ENCODE peak calls at places on chromosomes 11 and 22, in six cellular contexts. Y, S, G, T, A and L are unnamed samples. For H3K4me1, the result is how much of the 10 kb centered on the place peaks cover.

GRCh38 chr22:43203471-43203981 is 16.6 kb upstream of the TTLL12 start:
- DNase-seq in Y (no peak), S (no peak), G (peak), T (peak), A (no peak), L (no peak)

GRCh38 chr22:38921126-38921525 is 36.3 kb upstream of the APOBEC3A start:
- DNase-seq in Y (no peak), S (no peak), G (no peak), T (peak), A (no peak), L (no peak)

GRCh38 chr11:131924446-131925240 is 554.2 kb downstream of the NTM start:
- DNase-seq in Y (no peak), S (no peak), G (no peak), T (no peak), A (no peak), L (no peak)

GRCh38 chr22:38187413-38188212 is 6.0 kb upstream of the PLA2G6 start:
- DNase-seq in Y (no peak), S (no peak), G (no peak), T (no peak), A (no peak), L (no peak)

GRCh38 chr11:15286465-15286864 is 171.7 kb downstream of the INSC start:
- DNase-seq in Y (no peak), S (no peak), G (no peak), T (no peak), A (no peak), L (no peak)

GRCh38 chr11:100442017-100442416 is 245.1 kb upstream of the ARHGAP42 start:
- DNase-seq in Y (no peak), S (no peak), G (no peak), T (no peak), A (no peak), L (no peak)

GRCh38 chr11:103618532-103618931 is 417.9 kb upstream of the DDI1 start:
- DNase-seq in Y (no peak), S (no peak), G (no peak), T (no peak), A (no peak), L (no peak)

GRCh38 chr11:79940976-79941735 is 500.3 kb upstream of the TENM4 start:
- DNase-seq in Y (no peak), S (no peak), G (no peak), T (no peak), A (no peak), L (no peak)

GRCh38 chr22:46583571-46583970 is 36.6 kb upstream of the GRAMD4 start:
- DNase-seq in Y (no peak), S (no peak), G (peak), T (peak), A (peak), L (no peak)

GRCh38 chr11:78094250-78094649 is 14.6 kb upstream of the NDUFC2 start:
- DNase-seq in Y (no peak), S (no peak), G (no peak), T (no peak), A (no peak), L (no peak)

GRCh38 chr22:32202161-32202538 is 2.7 kb downstream of the RFPL2 start:
- DNase-seq in Y (no peak), S (no peak), G (no peak), T (no peak), A (no peak), L (no peak)

GRCh38 chr11:1500466-1501420 is 14.2 kb upstream of the MOB2 start:
- DNase-seq in Y (no peak), S (no peak), G (peak), T (peak), A (no peak), L (no peak)

GRCh38 chr11:111733655-111734088 is 32.5 kb downstream of the PPP2R1B start:
- DNase-seq in Y (no peak), S (no peak), G (no peak), T (peak), A (no peak), L (no peak)
- H3K4me1 ChIP-seq in Y (half or more), S (half or more), G (half or more), T (half or more), A (under half), L (under half)

GRCh38 chr11:48106166-48106565 is 110.4 kb upstream of the OR4B1 start:
- DNase-seq in Y (no peak), S (no peak), G (no peak), T (no peak), A (no peak), L (no peak)

GRCh38 chr11:48109046-48109666 is 107.5 kb upstream of the OR4B1 start:
- DNase-seq in Y (no peak), S (no peak), G (no peak), T (no peak), A (no peak), L (no peak)

GRCh38 chr11:48105096-48105990 is 111.3 kb upstream of the OR4B1 start:
- DNase-seq in Y (no peak), S (no peak), G (no peak), T (no peak), A (no peak), L (no peak)

GRCh38 chr11:48108231-48109045 is 108.2 kb upstream of the OR4B1 start:
- DNase-seq in Y (no peak), S (no peak), G (no peak), T (no peak), A (no peak), L (no peak)

GRCh38 chr11:48107188-48107704 is 109.4 kb upstream of the OR4B1 start:
- DNase-seq in Y (no peak), S (no peak), G (no peak), T (no peak), A (no peak), L (no peak)
- H3K4me1 ChIP-seq in Y (under half), S (under half), G (half or more), T (under half), A (under half), L (under half)

GRCh38 chr11:8839957-8840945 is 70.7 kb upstream of the AKIP1 start:
- DNase-seq in Y (peak), S (no peak), G (no peak), T (no peak), A (no peak), L (no peak)
- H3K4me1 ChIP-seq in Y (under half), S (under half), G (under half), T (under half), A (under half), L (under half)

GRCh38 chr11:65790104-65790901 is 3.4 kb downstream of the OVOL1 start:
- DNase-seq in Y (no peak), S (no peak), G (no peak), T (peak), A (no peak), L (no peak)
- H3K4me1 ChIP-seq in Y (under half), S (under half), G (under half), T (under half), A (under half), L (under half)

DNA sequence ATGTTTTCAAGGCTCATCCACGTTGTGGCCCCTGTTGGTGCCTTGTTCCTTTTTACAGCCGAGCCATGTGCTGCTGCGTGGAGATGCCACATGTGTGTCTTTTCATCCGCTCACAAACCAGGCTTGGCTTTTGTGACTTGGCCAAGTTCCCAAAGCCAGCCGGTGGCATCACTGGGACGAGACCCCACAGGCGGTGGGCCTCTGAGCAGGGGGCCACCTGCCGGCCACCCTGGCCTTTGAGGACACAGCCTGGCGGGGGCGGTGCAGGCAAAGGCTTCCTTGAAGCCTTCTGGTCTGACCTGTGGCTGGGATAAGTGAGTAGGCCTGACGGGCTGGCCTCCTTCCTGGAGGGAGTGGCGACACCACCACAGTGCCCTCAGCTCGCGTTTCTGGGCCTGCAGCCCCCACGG is 10.6 kb downstream of the GRK2 start:
- DNase-seq in Y (no peak), S (no peak), G (peak), T (peak), A (no peak), L (no peak)
- H3K4me1 ChIP-seq in Y (under half), S (under half), G (half or more), T (under half), A (under half), L (under half)

GRCh38 chr11:62498492-62499286 is 47.9 kb downstream of the AHNAK start:
- DNase-seq in Y (no peak), S (no peak), G (no peak), T (no peak), A (no peak), L (no peak)
- H3K4me1 ChIP-seq in Y (under half), S (under half), G (half or more), T (under half), A (under half), L (under half)

GRCh38 chr22:23774114-23774921 is 1.7 kb downstream of the MMP11 start:
- DNase-seq in Y (no peak), S (no peak), G (no peak), T (no peak), A (no peak), L (no peak)
- H3K4me1 ChIP-seq in Y (under half), S (under half), G (under half), T (under half), A (under half), L (under half)

GRCh38 chr11:77088236-77089003 is 14.2 kb upstream of the OMP start:
- DNase-seq in Y (no peak), S (no peak), G (peak), T (peak), A (no peak), L (no peak)
- H3K4me1 ChIP-seq in Y (under half), S (under half), G (under half), T (under half), A (under half), L (under half)